ENCODE peak calls at places on chromosomes 4 and X, in eight cellular contexts. J is sciatic nerve; L is dorsolateral prefrontal cortex; T is neuronal stem cell; H is activated CD4-positive, alpha-beta T cell treated with anti-CD3 and anti-CD28 coated beads, Interleukin-2, amount 50 U/mL, for 48 hours; Z is ACHN; O is epithelial cell of proximal tubule; F is Right ventricle myocardium superior. S is an unnamed sample.

GRCh38 chrX:41265615-41266014 is 68.3 kb upstream of the DDX3X start:
- DNase-seq in J (no peak), L (peak), T (no peak), H (peak), Z (peak), O (no peak), F (no peak), S (no peak)

GRCh38 chr4:17535906-17536305 is 20.9 kb downstream of the CLRN2 start:
- DNase-seq in J (no peak), L (no peak), T (no peak), H (no peak), Z (no peak), O (no peak), F (no peak), S (no peak)

GRCh38 chr4:121551881-121552280 is 144.9 kb downstream of the ANXA5 start:
- DNase-seq in J (no peak), L (no peak), T (no peak), H (no peak), Z (no peak), O (no peak), F (no peak), S (no peak)

GRCh38 chr4:17639136-17639535 is 24.7 kb downstream of the MED28 start:
- DNase-seq in J (no peak), L (no peak), T (no peak), H (no peak), Z (no peak), O (no peak), F (no peak), S (no peak)

GRCh38 chrX:19565605-19566004 is 50.3 kb upstream of the MAP3K15 start:
- DNase-seq in J (no peak), L (no peak), T (no peak), H (no peak), Z (no peak), O (no peak), F (no peak), S (no peak)

GRCh38 chr4:59647011-59647410 is 1553.1 kb upstream of the ADGRL3 start:
- DNase-seq in J (no peak), L (no peak), T (no peak), H (no peak), Z (no peak), O (no peak), F (no peak), S (no peak)

GRCh38 chrX:41718481-41719245 is 5.3 kb upstream of the GPR82 start:
- DNase-seq in J (no peak), L (no peak), T (peak), H (no peak), Z (peak), O (peak), F (no peak), S (no peak)

GRCh38 chrX:103310592-103311400 is at the start of gene BEX2:
- DNase-seq in J (peak), L (peak), T (peak), H (peak), Z (peak), O (peak), F (peak), S (peak)

GRCh38 chr4:30948653-30949052 is 228.5 kb downstream of the PCDH7 start:
- DNase-seq in J (no peak), L (no peak), T (no peak), H (no peak), Z (no peak), O (no peak), F (no peak), S (no peak)

GRCh38 chrX:47838361-47838760 is 1.7 kb downstream of the ZNF81 start:
- DNase-seq in J (no peak), L (no peak), T (no peak), H (no peak), Z (no peak), O (no peak), F (no peak), S (no peak)

GRCh38 chrX:24475480-24475879 is 10.4 kb downstream of the PDK3 start:
- DNase-seq in J (no peak), L (no peak), T (no peak), H (no peak), Z (no peak), O (no peak), F (no peak), S (no peak)

GRCh38 chrX:23332101-23332887 is 2.4 kb upstream of the PTCHD1 start:
- DNase-seq in J (no peak), L (no peak), T (no peak), H (no peak), Z (no peak), O (no peak), F (no peak), S (no peak)

GRCh38 chr4:185853841-185854240 is 41.8 kb upstream of the SORBS2 start:
- DNase-seq in J (no peak), L (no peak), T (no peak), H (no peak), Z (no peak), O (no peak), F (no peak), S (no peak)

GRCh38 chrX:54447461-54447860 is 7.3 kb downstream of the TSR2 start:
- DNase-seq in J (no peak), L (no peak), T (no peak), H (no peak), Z (peak), O (no peak), F (no peak), S (no peak)

GRCh38 chr4:126404549-126404948 is 1089.8 kb downstream of the FAT4 start:
- DNase-seq in J (no peak), L (no peak), T (no peak), H (no peak), Z (no peak), O (no peak), F (no peak), S (no peak)

GRCh38 chrX:145936769-145937168 is 119.1 kb downstream of the SLITRK2 start:
- DNase-seq in J (no peak), L (no peak), T (no peak), H (no peak), Z (no peak), O (no peak), F (no peak), S (no peak)

GRCh38 chr4:26085581-26085980 is 171.6 kb downstream of the SMIM20 start:
- DNase-seq in J (no peak), L (no peak), T (no peak), H (no peak), Z (no peak), O (no peak), F (no peak), S (no peak)

GRCh38 chrX:49230500-49231232 is 2.5 kb downstream of the CACNA1F start:
- DNase-seq in J (peak), L (no peak), T (peak), H (peak), Z (no peak), O (no peak), F (peak), S (peak)

GRCh38 chrX:129193357-129193756 is 329.9 kb downstream of the SMARCA1 start:
- DNase-seq in J (peak), L (no peak), T (no peak), H (no peak), Z (no peak), O (no peak), F (peak), S (no peak)

GRCh38 chr4:174479140-174479539 is 43.1 kb downstream of the HPGD start:
- DNase-seq in J (no peak), L (no peak), T (no peak), H (no peak), Z (no peak), O (no peak), F (no peak), S (no peak)

GRCh38 chr4:74228691-74229640 is 71.0 kb downstream of the MTHFD2L start:
- DNase-seq in J (peak), L (peak), T (peak), H (peak), Z (peak), O (no peak), F (peak), S (peak)

GRCh38 chr4:77348815-77349214 is 191.8 kb downstream of the CCNG2 start:
- DNase-seq in J (no peak), L (no peak), T (no peak), H (no peak), Z (no peak), O (no peak), F (no peak), S (no peak)

GRCh38 chr4:133776961-133777360 is 424.6 kb downstream of the PABPC4L start:
- DNase-seq in J (no peak), L (no peak), T (no peak), H (no peak), Z (no peak), O (no peak), F (no peak), S (no peak)

GRCh38 chr4:119000400-119000799 is 111.7 kb downstream of the SYNPO2 start:
- DNase-seq in J (no peak), L (no peak), T (no peak), H (no peak), Z (no peak), O (no peak), F (no peak), S (no peak)

GRCh38 chrX:124086411-124086810 is 124.9 kb downstream of the STAG2 start:
- DNase-seq in J (no peak), L (no peak), T (no peak), H (peak), Z (no peak), O (no peak), F (no peak), S (no peak)

GRCh38 chr4:183163135-183163534 is 64.1 kb downstream of the WWC2 start:
- DNase-seq in J (no peak), L (no peak), T (no peak), H (no peak), Z (no peak), O (no peak), F (no peak), S (no peak)

GRCh38 chrX:22800360-22800759 is 199.4 kb upstream of the DDX53 start:
- DNase-seq in J (no peak), L (no peak), T (no peak), H (no peak), Z (peak), O (peak), F (no peak), S (no peak)

GRCh38 chr4:176400816-176401461 is 81.2 kb downstream of the SPCS3 start:
- DNase-seq in J (no peak), L (no peak), T (no peak), H (no peak), Z (peak), O (no peak), F (no peak), S (no peak)

GRCh38 chrX:32745323-32745722 is 466.0 kb downstream of the DMD start:
- DNase-seq in J (no peak), L (no peak), T (no peak), H (no peak), Z (no peak), O (no peak), F (no peak), S (no peak)

GRCh38 chr4:167021545-167022155 is 212.6 kb downstream of the SPOCK3 start:
- DNase-seq in J (peak), L (peak), T (peak), H (peak), Z (peak), O (no peak), F (peak), S (peak)

GRCh38 chr4:186624951-186625350 is 69.6 kb upstream of the MTNR1A start:
- DNase-seq in J (no peak), L (no peak), T (peak), H (no peak), Z (peak), O (peak), F (no peak), S (no peak)

GRCh38 chrX:138463476-138463875 is 248.0 kb downstream of the FGF13 start:
- DNase-seq in J (no peak), L (no peak), T (no peak), H (no peak), Z (no peak), O (no peak), F (no peak), S (no peak)

GRCh38 chrX:134484039-134484438 is 24.1 kb downstream of the HPRT1 start:
- DNase-seq in J (no peak), L (no peak), T (peak), H (no peak), Z (peak), O (no peak), F (no peak), S (no peak)

GRCh38 chrX:46686003-46686645 is 72.8 kb downstream of the SLC9A7 start:
- DNase-seq in J (no peak), L (no peak), T (peak), H (peak), Z (peak), O (no peak), F (no peak), S (no peak)

GRCh38 chr4:67083496-67083895 is 461.8 kb downstream of the CENPC start:
- DNase-seq in J (no peak), L (no peak), T (no peak), H (no peak), Z (no peak), O (no peak), F (no peak), S (no peak)

GRCh38 chr4:139918994-139919393 is 235.0 kb downstream of the MAML3 start:
- DNase-seq in J (no peak), L (no peak), T (no peak), H (no peak), Z (no peak), O (no peak), F (no peak), S (no peak)

GRCh38 chrX:139508099-139508498 is 22.4 kb upstream of the F9 start:
- DNase-seq in J (no peak), L (no peak), T (no peak), H (no peak), Z (no peak), O (no peak), F (no peak), S (no peak)

GRCh38 chr4:153771058-153771457 is 11.2 kb upstream of the RNF175 start:
- DNase-seq in J (no peak), L (no peak), T (no peak), H (no peak), Z (no peak), O (no peak), F (no peak), S (no peak)

GRCh38 chrX:23953908-23954269 is 46.1 kb downstream of the CXorf58 start:
- DNase-seq in J (no peak), L (no peak), T (no peak), H (no peak), Z (no peak), O (no peak), F (no peak), S (no peak)

GRCh38 chr4:71132486-71132885 is 139.0 kb downstream of the DCK start:
- DNase-seq in J (no peak), L (no peak), T (no peak), H (no peak), Z (no peak), O (no peak), F (no peak), S (no peak)

S was measured in upper lobe of right lung.